ENCODE peak calls at places on chromosome 11, in seven cellular contexts. X is RWPE1, Q is Calu3, E is cardiac muscle cell, C is fibroblast of pulmonary artery, M is ovary, I is epithelial cell of proximal tubule. H is an unnamed sample.

GRCh38 chr11:3613998-3614741 is 27.6 kb downstream of the ART5 start:
- DNase-seq in X (no peak), C (no peak), M (no peak), E (no peak), Q (no peak), I (no peak), H (no peak)

GRCh38 chr11:114147389-114148382 is 88.2 kb downstream of the ZBTB16 start:
- DNase-seq in M (no peak), Q (no peak), X (no peak), E (peak), I (no peak), C (peak), H (no peak)

GRCh38 chr11:2924821-2925675 is 4.2 kb downstream of the PHLDA2 start:
- DNase-seq in M (no peak), E (no peak), C (no peak), Q (no peak), I (no peak), X (no peak), H (no peak)

GRCh38 chr11:101745756-101746155 is 161.9 kb upstream of the TRPC6 start:
- DNase-seq in C (no peak), M (no peak), Q (no peak), I (no peak), X (no peak), E (no peak), H (no peak)

GRCh38 chr11:65389294-65389980 is 3.0 kb downstream of the FRMD8 start:
- DNase-seq in X (no peak), Q (no peak), I (no peak), E (no peak), M (no peak), C (no peak), H (no peak)

GRCh38 chr11:82045748-82046457 is 687.8 kb downstream of the FAM181B start:
- DNase-seq in C (no peak), I (no peak), M (no peak), X (no peak), E (no peak), Q (no peak), H (peak)

GRCh38 chr11:9850224-9850895 is 186.5 kb downstream of the SWAP70 start:
- DNase-seq in Q (no peak), E (no peak), I (no peak), C (peak), X (no peak), M (no peak), H (peak)

GRCh38 chr11:116694017-116694725 is 78.6 kb downstream of the BUD13 start:
- DNase-seq in E (no peak), X (no peak), C (no peak), Q (no peak), I (no peak), M (no peak), H (no peak)

GRCh38 chr11:44065851-44066731 is at the start of gene ACCS:
- DNase-seq in I (peak), Q (peak), M (peak), E (peak), X (peak), C (peak), H (peak)

GRCh38 chr11:74307409-74307808 is 4.0 kb downstream of the P4HA3 start:
- DNase-seq in X (no peak), I (no peak), Q (no peak), M (no peak), E (peak), C (peak), H (no peak)

GRCh38 chr11:48081151-48082010 is 101.0 kb downstream of the PTPRJ start:
- DNase-seq in C (peak), I (peak), M (no peak), Q (no peak), E (no peak), X (no peak), H (peak)

GRCh38 chr11:119236891-119237290 is 30.8 kb downstream of the CBL start:
- DNase-seq in M (no peak), X (no peak), E (no peak), I (no peak), Q (no peak), C (peak), H (peak)

GRCh38 chr11:809287-810039 is at the start of gene RPLP2:
- DNase-seq in I (peak), C (peak), M (peak), Q (peak), E (peak), X (peak), H (peak)

GRCh38 chr11:17352925-17353227 is 1.3 kb downstream of the NCR3LG1 start:
- DNase-seq in I (no peak), Q (peak), M (peak), C (peak), X (no peak), E (peak), H (peak)

GRCh38 chr11:73239571-73240189 is 21.6 kb downstream of the P2RY2 start:
- DNase-seq in C (no peak), M (no peak), I (no peak), Q (no peak), E (no peak), X (no peak), H (no peak)

DNA sequence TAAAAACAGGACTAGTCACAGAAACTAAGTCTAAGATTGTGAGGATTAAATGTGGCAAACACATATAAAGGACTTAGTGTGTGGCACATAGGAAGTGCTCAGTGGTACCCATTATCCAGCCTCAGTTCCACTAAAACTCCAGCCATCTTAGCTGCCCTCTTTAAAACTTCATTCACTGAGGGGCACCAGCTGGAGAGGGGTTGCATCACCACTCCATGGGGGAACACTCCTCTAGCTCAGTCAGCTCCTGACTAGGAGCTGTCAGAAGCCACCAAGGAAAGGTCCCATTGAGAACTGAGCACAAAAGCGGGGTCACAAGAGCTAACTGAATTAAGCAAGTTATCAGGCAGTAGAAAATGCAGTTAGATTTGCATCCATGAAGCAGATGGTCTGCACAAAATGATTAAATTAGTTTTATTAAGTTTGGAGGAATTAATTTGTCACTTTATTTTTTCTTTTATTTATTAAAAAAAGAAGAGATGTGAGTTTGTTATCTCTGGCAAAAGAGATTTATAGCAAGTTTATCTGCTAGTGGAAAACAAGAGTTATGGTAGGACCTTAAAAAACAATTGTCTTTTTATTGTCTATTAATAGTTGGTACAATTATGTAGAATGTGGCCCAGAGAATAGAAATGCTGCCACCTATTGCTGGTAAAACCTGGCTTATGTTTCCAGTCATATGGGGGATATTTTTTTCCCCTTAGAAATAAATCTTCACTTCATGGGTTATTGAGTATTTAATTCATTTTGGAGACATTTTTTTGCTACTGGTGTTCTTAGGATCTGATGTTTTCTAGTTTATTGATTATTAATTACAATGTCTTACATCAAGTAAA is 95.7 kb downstream of the NAV2 start:
- DNase-seq in Q (no peak), X (no peak), C (no peak), E (no peak), I (no peak), M (no peak), H (no peak)
- TF ChIP-seq CTCF in Q (no peak), X (peak), C (peak), E (peak), I (peak), M (no peak), H (peak)

GRCh38 chr11:55707029-55707428 is 45.0 kb downstream of the OR4C6 start:
- DNase-seq in X (peak), M (no peak), C (peak), Q (peak), E (no peak), I (peak), H (peak)
- TF ChIP-seq CTCF in X (peak), M (no peak), C (peak), Q (peak), E (peak), I (peak), H (peak)

GRCh38 chr11:13891911-13892310 is 70.6 kb upstream of the SPON1 start:
- DNase-seq in M (no peak), X (no peak), E (no peak), I (no peak), Q (no peak), C (no peak), H (no peak)
- TF ChIP-seq CTCF in M (no peak), X (no peak), E (no peak), I (no peak), Q (no peak), C (no peak), H (no peak)

DNA sequence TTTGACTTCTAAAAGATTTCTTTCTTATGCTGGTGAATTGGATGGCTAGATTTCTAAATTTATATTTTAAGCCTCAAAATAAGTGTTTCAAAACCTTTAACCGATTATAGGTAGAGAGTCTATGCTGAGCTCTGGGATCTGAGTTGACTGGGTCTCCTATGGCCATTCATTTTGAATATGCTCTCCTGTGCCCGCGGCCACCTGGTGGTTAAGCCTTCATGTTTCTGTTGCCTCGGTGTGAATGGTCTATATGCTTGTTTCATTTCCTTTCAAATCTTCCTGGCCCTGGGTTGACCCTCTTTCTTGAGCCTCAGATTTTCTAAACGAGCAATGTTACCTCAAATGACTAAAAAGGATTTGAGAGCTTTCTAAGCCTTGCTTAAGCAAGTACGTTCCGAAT is 789.3 kb upstream of the KIRREL3 start:
- DNase-seq in C (no peak), M (no peak), Q (peak), E (peak), I (no peak), X (peak), H (no peak)
- TF ChIP-seq CTCF in C (no peak), M (no peak), Q (no peak), E (no peak), I (peak), X (no peak), H (no peak)

GRCh38 chr11:106585061-106585460 is 433.2 kb downstream of the GUCY1A2 start:
- DNase-seq in M (no peak), I (no peak), C (peak), E (no peak), X (no peak), Q (no peak), H (peak)
- TF ChIP-seq CTCF in M (no peak), I (peak), C (peak), E (peak), X (no peak), Q (no peak), H (peak)

GRCh38 chr11:69022268-69022667 is 9.2 kb upstream of the MRGPRF start:
- DNase-seq in I (no peak), C (no peak), Q (no peak), E (no peak), X (no peak), M (no peak), H (no peak)

GRCh38 chr11:69017951-69018350 is 4.9 kb upstream of the MRGPRF start:
- DNase-seq in C (no peak), M (no peak), X (no peak), I (no peak), Q (no peak), E (no peak), H (no peak)

GRCh38 chr11:69014936-69015549 is 2.0 kb upstream of the MRGPRF start:
- DNase-seq in C (no peak), Q (no peak), M (peak), E (no peak), X (no peak), I (no peak), H (no peak)

GRCh38 chr11:69014084-69014935 is 1.3 kb upstream of the MRGPRF start:
- DNase-seq in M (peak), E (peak), I (no peak), C (no peak), X (no peak), Q (no peak), H (peak)

GRCh38 chr11:69018924-69019323 is 5.9 kb upstream of the MRGPRF start:
- DNase-seq in M (peak), E (no peak), Q (no peak), X (no peak), C (no peak), I (no peak), H (peak)
- TF ChIP-seq CTCF in M (no peak), E (no peak), Q (no peak), X (no peak), C (no peak), I (no peak), H (peak)